ENCODE peak calls at places on chromosomes 16 and 17, in four cellular contexts. Z is fibroblast of villous mesenchyme, U is cardiac muscle cell, L is breast epithelium. H is an unnamed sample.
A peak's percentile ranks its signal among the peaks of the same experiment; 100 is the strongest.

GRCh38 chr17:50114849-50115357 is 15.1 kb downstream of the SAMD14 start:
- DNase-seq in Z (peak; percentile 67), U (peak; percentile 75), L (no peak), H (peak; percentile 36)

GRCh38 chr16:51290886-51291285 is 139.8 kb upstream of the SALL1 start:
- DNase-seq in Z (no peak), U (no peak), L (no peak), H (no peak)

GRCh38 chr17:80952291-80952690 is 39.4 kb upstream of the CHMP6 start:
- DNase-seq in Z (no peak), U (no peak), L (no peak), H (no peak)

GRCh38 chr17:52079496-52079895 is 79.0 kb downstream of the CA10 start:
- DNase-seq in Z (no peak), U (no peak), L (no peak), H (no peak)

GRCh38 chr16:30399435-30400186 is 4.4 kb downstream of the ZNF48 start:
- DNase-seq in Z (no peak), U (no peak), L (no peak), H (no peak)

GRCh38 chr17:17258998-17259397 is 22.0 kb upstream of the FLCN start:
- DNase-seq in Z (no peak), U (no peak), L (no peak), H (no peak)

GRCh38 chr16:55073830-55074229 is 143.2 kb downstream of the IRX5 start:
- DNase-seq in Z (no peak), U (no peak), L (no peak), H (no peak)

GRCh38 chr16:52581530-52581929 is 34.6 kb upstream of the TOX3 start:
- DNase-seq in Z (no peak), U (no peak), L (no peak), H (no peak)

GRCh38 chr17:8096541-8096940 is 9.0 kb upstream of the ALOX12B start:
- DNase-seq in Z (no peak), U (no peak), L (no peak), H (no peak)

GRCh38 chr17:8091033-8091687 is 3.6 kb upstream of the ALOX12B start:
- DNase-seq in Z (no peak), U (peak; percentile 9), L (no peak), H (no peak)

GRCh38 chr17:8100149-8100548 is 12.6 kb upstream of the ALOX12B start:
- DNase-seq in Z (no peak), U (no peak), L (no peak), H (no peak)

GRCh38 chr17:8100763-8101162 is 13.2 kb upstream of the ALOX12B start:
- DNase-seq in Z (no peak), U (no peak), L (no peak), H (no peak)

GRCh38 chr17:8095361-8095760 is 7.8 kb upstream of the ALOX12B start:
- DNase-seq in Z (no peak), U (no peak), L (no peak), H (no peak)
- TF ChIP-seq CTCF in Z (no peak), U (no peak), L (no peak), H (no peak)

GRCh38 chr16:27671410-27671809 is 121.5 kb downstream of the KATNIP start:
- DNase-seq in Z (no peak), U (no peak), L (no peak), H (no peak)
- TF ChIP-seq CTCF in Z (no peak), U (no peak), L (no peak), H (no peak)

GRCh38 chr16:3880623-3881498 is at the start of gene CREBBP:
- DNase-seq in Z (peak; percentile 90), U (peak; percentile 94), L (peak; percentile 81), H (peak; percentile 73)

GRCh38 chr16:3881499-3881995 is 1.0 kb upstream of the CREBBP start:
- DNase-seq in Z (no peak), U (no peak), L (no peak), H (no peak)

GRCh38 chr16:3878610-3879009 is 1.9 kb downstream of the CREBBP start:
- DNase-seq in Z (peak; percentile 44), U (peak; percentile 48), L (no peak), H (no peak)

GRCh38 chr16:3879258-3879886 is 1.1 kb downstream of the CREBBP start:
- DNase-seq in Z (peak; percentile 11), U (no peak), L (no peak), H (no peak)

DNA sequence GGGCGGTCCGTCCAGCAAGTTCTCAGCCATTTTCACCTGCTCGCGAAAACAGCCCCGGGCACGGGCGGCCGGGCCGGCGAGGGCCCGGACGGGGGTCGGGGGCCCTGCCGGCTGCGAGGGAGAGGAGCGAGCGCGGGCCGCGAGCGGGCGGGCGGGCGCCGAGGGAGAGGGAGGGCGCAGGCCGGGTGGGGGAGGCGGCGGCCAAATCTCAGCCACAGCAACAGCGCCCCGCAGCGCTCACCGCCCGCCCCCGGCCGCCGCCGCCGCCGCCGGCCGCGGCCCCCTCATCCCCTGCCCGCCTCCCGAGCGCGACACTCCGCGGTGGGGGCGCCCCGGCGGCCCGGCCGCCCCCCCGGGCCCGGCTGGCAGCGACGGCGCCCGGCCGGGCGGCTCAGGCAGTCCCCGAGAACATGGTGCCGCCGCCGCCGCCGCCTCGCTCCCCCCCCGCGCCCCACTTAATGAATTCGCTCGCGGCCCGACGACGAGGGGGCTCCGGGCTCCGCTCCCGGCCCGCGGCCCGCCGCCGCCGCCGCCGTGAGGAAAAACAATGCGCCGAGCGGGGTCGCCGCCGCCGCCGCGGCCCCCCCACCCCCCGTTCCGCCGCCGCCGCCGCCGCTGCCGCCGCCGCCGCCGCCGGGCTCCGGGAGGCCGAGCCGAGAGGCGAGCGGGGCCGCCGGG is 487 bp downstream of the CREBBP start:
- DNase-seq in Z (peak; percentile 60), U (peak; percentile 71), L (peak; percentile 75), H (peak; percentile 41)
- TF ChIP-seq CTCF in Z (no peak), U (no peak), L (no peak), H (no peak)

GRCh38 chr16:16861546-16861945 is 482.6 kb downstream of the NPIPA7 start:
- DNase-seq in Z (peak; percentile 19), U (peak; percentile 29), L (no peak), H (peak; percentile 72)
- TF ChIP-seq CTCF in Z (peak; percentile 52), U (peak; percentile 47), L (no peak), H (peak; percentile 92)

DNA sequence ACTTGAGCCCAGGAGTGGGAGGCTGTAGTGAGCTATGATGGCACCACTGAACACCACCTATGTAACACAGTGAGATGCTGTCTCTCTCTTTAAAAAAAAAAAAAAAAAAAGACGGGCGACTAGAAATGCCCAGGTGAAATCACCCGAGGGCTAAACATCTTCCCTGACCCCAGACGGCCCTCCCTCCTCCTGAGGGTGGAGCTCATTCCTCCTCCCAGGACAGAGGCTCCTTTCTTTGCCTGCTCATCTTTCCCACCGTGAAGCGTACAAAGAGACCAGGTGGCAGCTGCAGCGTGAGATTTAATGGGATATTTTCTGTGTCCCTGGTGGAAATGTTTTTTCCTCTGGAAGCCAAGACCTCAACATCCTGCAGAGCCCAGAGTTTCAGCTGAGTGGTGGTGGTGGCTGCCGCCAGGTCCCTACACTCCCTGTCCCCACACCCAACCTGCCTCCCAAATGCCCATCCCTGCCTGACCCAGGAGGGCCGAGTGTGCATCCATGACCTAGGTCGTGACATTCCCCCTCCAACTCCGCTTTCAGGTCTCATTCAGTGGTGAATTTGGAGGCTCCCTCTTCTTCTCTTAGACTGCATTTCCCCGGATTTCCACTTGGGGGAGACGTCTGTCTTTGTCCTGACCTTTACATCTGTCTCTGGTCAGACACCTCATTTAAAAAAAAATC is 14.4 kb upstream of the GPRC5B start:
- DNase-seq in Z (peak; percentile 56), U (peak; percentile 68), L (no peak), H (peak; percentile 75)
- TF ChIP-seq CTCF in Z (peak; percentile 89), U (peak; percentile 84), L (peak; percentile 19), H (peak; percentile 84)

H was measured in neural crest cell.